ENCODE peak calls at places on chromosome 5, in four cellular contexts. G is cardiac muscle cell, X is SJSA1, B is heart left ventricle. Q is an unnamed sample.
A peak's percentile ranks its signal among the peaks of the same experiment; 100 is the strongest.

GRCh38 chr5:4511996-4512656 is 628.0 kb upstream of the ADAMTS16 start:
- DNase-seq in B (peak; percentile 45), G (no peak), X (no peak), Q (no peak)

GRCh38 chr5:160242140-160242539 is 12.8 kb downstream of the FABP6 start:
- DNase-seq in X (no peak), B (no peak), G (no peak), Q (no peak)

GRCh38 chr5:161851691-161852299 is 3.9 kb downstream of the GABRA1 start:
- DNase-seq in G (peak; percentile 1), B (no peak), X (no peak), Q (no peak)

GRCh38 chr5:34436761-34437501 is 219.2 kb upstream of the RAI14 start:
- DNase-seq in B (no peak), G (no peak), X (no peak), Q (no peak)

GRCh38 chr5:103703617-103704016 is 141.0 kb upstream of the NUDT12 start:
- DNase-seq in B (no peak), X (no peak), G (no peak), Q (no peak)

GRCh38 chr5:139689631-139690384 is 41.7 kb downstream of the CXXC5 start:
- DNase-seq in G (peak; percentile 62), X (peak; percentile 62), B (no peak), Q (peak; percentile 67)

GRCh38 chr5:60836131-60836530 is 7.9 kb downstream of the ELOVL7 start:
- DNase-seq in G (no peak), X (no peak), B (no peak), Q (no peak)

GRCh38 chr5:39570418-39571027 is 145.7 kb upstream of the DAB2 start:
- DNase-seq in X (peak; percentile 64), G (peak; percentile 69), B (no peak), Q (no peak)

GRCh38 chr5:144304683-144305082 is 134.0 kb downstream of the KCTD16 start:
- DNase-seq in G (no peak), X (no peak), B (no peak), Q (no peak)

GRCh38 chr5:19734706-19735240 is 253.2 kb downstream of the CDH18 start:
- DNase-seq in B (no peak), X (no peak), G (no peak), Q (no peak)

GRCh38 chr5:135337064-135337463 is 62.0 kb downstream of the MACROH2A1 start:
- DNase-seq in G (no peak), B (no peak), X (no peak), Q (no peak)

GRCh38 chr5:67093259-67093658 is 103.3 kb downstream of the CD180 start:
- DNase-seq in X (no peak), B (no peak), G (no peak), Q (no peak)

GRCh38 chr5:150152636-150153462 is 2.8 kb downstream of the PDGFRB start:
- DNase-seq in B (no peak), G (peak; percentile 54), X (peak; percentile 67), Q (no peak)

GRCh38 chr5:105836906-105837305 is 1833.8 kb downstream of the EFNA5 start:
- DNase-seq in G (no peak), B (no peak), X (no peak), Q (no peak)

GRCh38 chr5:178074266-178074952 is 38.9 kb upstream of the N4BP3 start:
- DNase-seq in X (no peak), B (no peak), G (peak; percentile 15), Q (peak; percentile 35)

GRCh38 chr5:446864-447263 is 3.9 kb downstream of the EXOC3 start:
- DNase-seq in X (no peak), B (no peak), G (peak; percentile 55), Q (no peak)

GRCh38 chr5:39517800-39518199 is 93.0 kb upstream of the DAB2 start:
- DNase-seq in X (peak; percentile 94), G (peak; percentile 86), B (no peak), Q (no peak)

GRCh38 chr5:128227984-128228383 is 144.4 kb downstream of the SLC12A2 start:
- DNase-seq in X (peak; percentile 21), G (peak; percentile 84), B (no peak), Q (peak; percentile 19)

GRCh38 chr5:132044207-132044606 is 16.2 kb upstream of the IL3 start:
- DNase-seq in G (no peak), B (peak; percentile 13), X (no peak), Q (no peak)

GRCh38 chr5:154603978-154604679 is 126.1 kb upstream of the HAND1 start:
- DNase-seq in G (peak; percentile 68), X (peak; percentile 96), B (peak; percentile 47), Q (peak; percentile 73)

GRCh38 chr5:78526049-78526525 is 122.5 kb downstream of the LHFPL2 start:
- DNase-seq in B (no peak), G (peak; percentile 73), X (no peak), Q (no peak)

GRCh38 chr5:79771387-79771786 is 81.8 kb downstream of the CMYA5 start:
- DNase-seq in G (no peak), B (no peak), X (no peak), Q (peak; percentile 19)

GRCh38 chr5:1510631-1511030 is 13.1 kb downstream of the LPCAT1 start:
- DNase-seq in G (no peak), B (peak; percentile 24), X (no peak), Q (no peak)

GRCh38 chr5:112703866-112704820 is 33.5 kb upstream of the APC start:
- DNase-seq in B (peak; percentile 52), X (no peak), G (peak; percentile 94), Q (no peak)

GRCh38 chr5:8829322-8830029 is 716.4 kb downstream of the SEMA5A start:
- DNase-seq in G (peak; percentile 99), B (peak; percentile 48), X (peak; percentile 98), Q (peak; percentile 75)

GRCh38 chr5:132273631-132274030 is 16.1 kb downstream of the PDLIM4 start:
- DNase-seq in X (no peak), B (no peak), G (no peak), Q (no peak)

GRCh38 chr5:11390369-11390768 is 513.9 kb downstream of the CTNND2 start:
- DNase-seq in B (no peak), G (no peak), X (peak; percentile 47), Q (no peak)

GRCh38 chr5:181191526-181192336 is 13.3 kb downstream of the TRIM7 start:
- DNase-seq in B (peak; percentile 95), X (peak; percentile 100), G (peak; percentile 97), Q (peak; percentile 92)

GRCh38 chr5:58450018-58450417 is 9.9 kb downstream of the PLK2 start:
- DNase-seq in G (peak; percentile 39), X (no peak), B (no peak), Q (no peak)

GRCh38 chr5:124527220-124527991 is 219.0 kb downstream of the ZNF608 start:
- DNase-seq in G (peak; percentile 27), X (no peak), B (no peak), Q (no peak)

GRCh38 chr5:17367256-17367845 is 130.7 kb upstream of the TAF11L2 start:
- DNase-seq in X (no peak), B (no peak), G (no peak), Q (no peak)

GRCh38 chr5:73793911-73794310 is 167.9 kb downstream of the ARHGEF28 start:
- DNase-seq in G (peak; percentile 40), B (no peak), X (no peak), Q (no peak)

GRCh38 chr5:72848474-72849428 is 32.3 kb downstream of the TNPO1 start:
- DNase-seq in B (peak; percentile 68), G (peak; percentile 51), X (peak; percentile 44), Q (peak; percentile 60)

DNA sequence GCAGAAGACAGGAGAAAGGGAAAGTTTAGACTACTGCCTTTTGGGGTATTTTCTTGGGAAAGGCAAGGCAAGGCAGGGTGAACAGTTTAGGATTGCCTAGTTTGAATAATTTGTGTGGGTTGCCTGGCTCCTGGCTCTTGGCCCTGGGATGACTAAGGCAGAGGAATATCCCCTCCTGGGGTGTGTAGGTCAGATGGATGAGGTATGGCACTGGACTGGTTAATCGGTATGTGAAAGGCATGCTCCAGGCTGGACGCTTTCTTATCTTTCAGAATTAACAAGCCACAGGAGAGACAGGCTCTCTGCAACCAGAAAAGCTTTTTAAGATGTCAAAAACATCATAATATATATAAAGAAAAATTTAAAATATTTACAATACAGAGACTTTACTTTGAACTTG is 58.6 kb downstream of the STARD4 start:
- DNase-seq in B (no peak), G (peak; percentile 70), X (no peak), Q (peak; percentile 54)
- H3K4me3 ChIP-seq in B (no peak overlapping the region), G (no peak overlapping the region), X (no peak overlapping the region), Q (peak overlapping the region; percentile 18)

DNA sequence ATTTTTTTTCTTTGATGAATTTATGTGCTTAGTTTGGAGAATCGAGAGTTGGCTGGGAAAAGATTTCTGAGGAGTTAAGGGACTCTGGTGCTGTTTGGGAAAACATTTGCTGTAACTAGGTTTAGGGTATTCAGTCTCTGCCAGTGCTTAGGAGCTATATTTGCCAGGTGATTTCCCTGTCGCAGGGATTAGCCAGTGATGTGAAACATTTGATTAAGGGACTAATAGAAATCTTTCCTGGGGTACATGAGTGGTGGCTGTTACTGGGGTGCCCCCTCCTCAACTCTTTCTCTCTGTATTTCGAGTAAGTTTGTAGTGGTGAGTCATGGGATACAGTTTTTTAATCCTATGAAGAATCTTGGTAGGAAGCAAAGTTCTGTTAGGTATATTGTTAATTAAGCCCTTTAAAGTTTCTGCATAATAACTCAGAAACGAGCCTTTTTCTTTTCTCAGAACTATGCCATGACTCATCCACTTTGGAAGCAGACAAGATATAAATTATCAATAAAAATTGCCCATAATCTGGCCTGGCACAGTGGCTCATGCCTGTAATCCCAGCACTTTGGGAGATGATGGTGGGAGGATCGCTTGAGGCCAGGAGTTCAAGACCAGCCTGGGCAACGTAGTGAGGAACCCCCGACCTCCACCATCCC is 18.6 kb downstream of the RGMB start:
- DNase-seq in G (no peak), X (no peak), B (no peak), Q (no peak)
- H3K4me1 ChIP-seq in G (no peaks in the 10 kb centered on the region), X (peaks cover 10% of the 10 kb centered on the region), B (peaks cover 27% of the 10 kb centered on the region), Q (peaks cover 11% of the 10 kb centered on the region)

GRCh38 chr5:57298985-57299491 is 125.2 kb downstream of the GPBP1 start:
- DNase-seq in X (peak; percentile 88), G (peak; percentile 93), B (no peak), Q (peak; percentile 43)
- H3K4me3 ChIP-seq in X (no peak overlapping the region), G (no peak overlapping the region), B (peak overlapping the region; percentile 30), Q (peak overlapping the region; percentile 32)

GRCh38 chr5:158397278-158397677 is 538.3 kb upstream of the CLINT1 start:
- DNase-seq in X (no peak), G (no peak), B (no peak), Q (no peak)

GRCh38 chr5:158394102-158394501 is 535.2 kb upstream of the CLINT1 start:
- DNase-seq in B (no peak), X (no peak), G (no peak), Q (no peak)

GRCh38 chr5:158393457-158393856 is 534.5 kb upstream of the CLINT1 start:
- DNase-seq in G (no peak), X (no peak), B (no peak), Q (no peak)

GRCh38 chr5:158392753-158393152 is 533.8 kb upstream of the CLINT1 start:
- DNase-seq in B (no peak), G (no peak), X (no peak), Q (no peak)

GRCh38 chr5:158398360-158399201 is 539.6 kb upstream of the CLINT1 start:
- DNase-seq in G (no peak), X (no peak), B (no peak), Q (no peak)
- H3K4me1 ChIP-seq in G (no peaks in the 10 kb centered on the region), X (no peaks in the 10 kb centered on the region), B (no peaks in the 10 kb centered on the region), Q (no peaks in the 10 kb centered on the region)